ENCODE peak calls at places on chromosome 21, in five cellular contexts. X is fibroblast of lung, G is epithelial cell of esophagus, Q is fibroblast of pulmonary artery, U is ovary. T is an unnamed sample.
A peak's percentile ranks its signal among the peaks of the same experiment; 100 is the strongest.

GRCh38 chr21:15159382-15160020 is 94.7 kb upstream of the NRIP1 start:
- DNase-seq in G (peak; percentile 27), U (no peak), Q (peak; percentile 28), X (peak; percentile 48), T (peak; percentile 12)

GRCh38 chr21:25916226-25916625 is 181.5 kb downstream of the GABPA start:
- DNase-seq in U (no peak), G (peak; percentile 72), Q (no peak), X (peak; percentile 66), T (no peak)

GRCh38 chr21:34592120-34592561 is 22.8 kb downstream of the RCAN1 start:
- DNase-seq in X (peak; percentile 50), U (no peak), Q (peak; percentile 21), G (no peak), T (no peak)

GRCh38 chr21:15300131-15300530 is 235.3 kb upstream of the NRIP1 start:
- DNase-seq in G (peak; percentile 53), X (no peak), U (no peak), Q (no peak), T (no peak)

GRCh38 chr21:46080171-46081021 is 17.5 kb upstream of the COL6A2 start:
- DNase-seq in U (peak; percentile 61), Q (no peak), G (no peak), X (no peak), T (no peak)

GRCh38 chr21:45525910-45526306 is 16.3 kb downstream of the SLC19A1 start:
- DNase-seq in U (peak; percentile 30), Q (no peak), X (no peak), G (no peak), T (no peak)

GRCh38 chr21:45457832-45458172 is 52.8 kb downstream of the COL18A1 start:
- DNase-seq in G (no peak), Q (no peak), U (peak; percentile 34), X (no peak), T (no peak)

GRCh38 chr21:21860888-21861287 is 862.7 kb downstream of the NCAM2 start:
- DNase-seq in G (no peak), Q (peak; percentile 41), X (peak; percentile 40), U (no peak), T (peak; percentile 53)

GRCh38 chr21:45455321-45456013 is 50.5 kb downstream of the COL18A1 start:
- DNase-seq in X (peak; percentile 55), G (peak; percentile 48), U (peak; percentile 68), Q (peak; percentile 51), T (peak; percentile 52)

GRCh38 chr21:18716578-18717138 is 313.1 kb upstream of the TMPRSS15 start:
- DNase-seq in X (no peak), G (no peak), Q (no peak), U (no peak), T (peak; percentile 7)

GRCh38 chr21:30209571-30209970 is 6.3 kb downstream of the CLDN8 start:
- DNase-seq in U (no peak), G (peak; percentile 39), X (no peak), Q (peak; percentile 23), T (no peak)
- TF ChIP-seq CTCF in U (no peak), G (peak; percentile 43), X (no peak), Q (peak; percentile 20), T (no peak)

GRCh38 chr21:42653492-42654061 is at the start of gene PDE9A:
- DNase-seq in G (no peak), U (peak; percentile 62), X (no peak), Q (no peak), T (no peak)
- H3K4me3 ChIP-seq in G (peak within 1 kb of the TSS; percentile 39), U (peak within 1 kb of the TSS; percentile 45), X (peak within 1 kb of the TSS; percentile 26), Q (no peak within 1 kb of the TSS), T (no peak within 1 kb of the TSS)

DNA sequence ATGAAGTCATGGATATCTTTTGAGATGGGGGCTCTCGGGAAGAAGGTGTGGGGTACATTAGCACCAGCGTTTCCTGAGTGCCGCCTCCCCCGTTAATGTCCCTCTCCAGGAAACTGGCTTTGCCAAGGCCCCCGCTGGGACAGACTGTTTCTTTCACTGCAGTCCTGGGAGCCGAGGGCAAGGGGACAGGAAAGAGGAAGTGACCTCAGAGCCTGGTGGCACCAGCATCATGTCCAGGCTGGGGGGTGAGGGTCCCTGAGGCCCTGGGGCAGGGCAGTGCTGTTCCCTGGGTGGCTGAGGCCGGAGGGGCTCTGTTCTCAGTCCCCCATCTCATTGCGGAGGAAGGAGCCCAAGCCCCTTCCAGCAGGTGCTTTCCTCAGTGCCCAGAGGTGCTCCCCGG is 5.8 kb downstream of the PFKL start:
- DNase-seq in G (no peak), U (no peak), Q (no peak), X (no peak), T (no peak)
- TF ChIP-seq CTCF in G (no peak), U (no peak), Q (no peak), X (no peak), T (no peak)

GRCh38 chr21:39159342-39160063 is 23.7 kb downstream of the PSMG1 start:
- DNase-seq in G (no peak), U (no peak), Q (no peak), X (no peak), T (no peak)
- H3K4me3 ChIP-seq in G (no peak overlapping the region), U (no peak overlapping the region), Q (no peak overlapping the region), X (no peak overlapping the region), T (no peak overlapping the region)

GRCh38 chr21:16608209-16608830 is 878.5 kb downstream of the USP25 start:
- DNase-seq in G (peak; percentile 49), Q (peak; percentile 17), U (no peak), X (no peak), T (no peak)
- TF ChIP-seq CTCF in G (peak; percentile 71), Q (peak; percentile 29), U (no peak), X (peak; percentile 10), T (no peak)

GRCh38 chr21:16536661-16537359 is 807.0 kb downstream of the USP25 start:
- DNase-seq in X (peak; percentile 67), U (no peak), Q (peak; percentile 68), G (peak; percentile 44), T (peak; percentile 68)
- H3K4me3 ChIP-seq in X (peak overlapping the region; percentile 54), U (peak overlapping the region; percentile 51), Q (peak overlapping the region; percentile 66), G (peak overlapping the region; percentile 62), T (peak overlapping the region; percentile 53)

DNA sequence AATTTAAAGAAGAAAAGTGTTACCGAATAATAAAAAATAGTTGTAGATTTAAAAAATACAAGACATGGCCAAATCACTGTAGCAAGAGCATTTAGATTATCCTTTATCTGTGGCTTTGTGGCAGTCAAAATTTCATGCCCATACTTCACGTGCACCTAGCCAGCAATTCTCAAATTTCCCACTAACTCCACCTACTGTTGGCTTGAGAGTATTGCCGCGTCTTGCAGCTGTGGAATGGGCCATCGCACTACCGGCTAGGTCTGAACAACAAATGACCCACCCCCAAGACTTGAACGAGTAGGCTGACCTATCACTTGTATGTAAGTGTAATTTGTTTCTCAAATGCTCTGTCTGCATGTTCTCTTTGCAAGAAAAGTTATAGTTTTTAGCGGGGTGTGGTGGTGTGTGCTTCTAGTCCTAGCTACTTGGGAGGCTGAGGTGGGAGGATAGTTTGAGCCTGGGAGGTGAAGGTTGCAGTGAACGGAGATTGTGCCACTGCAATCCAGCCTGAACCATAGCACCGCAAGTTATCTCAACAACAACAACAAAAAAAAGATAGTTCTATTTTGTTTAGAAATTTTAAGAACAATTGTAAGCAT is 4.1 kb downstream of the KRTAP13-4 start:
- DNase-seq in U (no peak), G (peak; percentile 62), X (peak; percentile 0), Q (peak; percentile 42), T (peak; percentile 1)
- TF ChIP-seq CTCF in U (no peak), G (peak; percentile 85), X (peak; percentile 36), Q (peak; percentile 65), T (peak; percentile 51)

DNA sequence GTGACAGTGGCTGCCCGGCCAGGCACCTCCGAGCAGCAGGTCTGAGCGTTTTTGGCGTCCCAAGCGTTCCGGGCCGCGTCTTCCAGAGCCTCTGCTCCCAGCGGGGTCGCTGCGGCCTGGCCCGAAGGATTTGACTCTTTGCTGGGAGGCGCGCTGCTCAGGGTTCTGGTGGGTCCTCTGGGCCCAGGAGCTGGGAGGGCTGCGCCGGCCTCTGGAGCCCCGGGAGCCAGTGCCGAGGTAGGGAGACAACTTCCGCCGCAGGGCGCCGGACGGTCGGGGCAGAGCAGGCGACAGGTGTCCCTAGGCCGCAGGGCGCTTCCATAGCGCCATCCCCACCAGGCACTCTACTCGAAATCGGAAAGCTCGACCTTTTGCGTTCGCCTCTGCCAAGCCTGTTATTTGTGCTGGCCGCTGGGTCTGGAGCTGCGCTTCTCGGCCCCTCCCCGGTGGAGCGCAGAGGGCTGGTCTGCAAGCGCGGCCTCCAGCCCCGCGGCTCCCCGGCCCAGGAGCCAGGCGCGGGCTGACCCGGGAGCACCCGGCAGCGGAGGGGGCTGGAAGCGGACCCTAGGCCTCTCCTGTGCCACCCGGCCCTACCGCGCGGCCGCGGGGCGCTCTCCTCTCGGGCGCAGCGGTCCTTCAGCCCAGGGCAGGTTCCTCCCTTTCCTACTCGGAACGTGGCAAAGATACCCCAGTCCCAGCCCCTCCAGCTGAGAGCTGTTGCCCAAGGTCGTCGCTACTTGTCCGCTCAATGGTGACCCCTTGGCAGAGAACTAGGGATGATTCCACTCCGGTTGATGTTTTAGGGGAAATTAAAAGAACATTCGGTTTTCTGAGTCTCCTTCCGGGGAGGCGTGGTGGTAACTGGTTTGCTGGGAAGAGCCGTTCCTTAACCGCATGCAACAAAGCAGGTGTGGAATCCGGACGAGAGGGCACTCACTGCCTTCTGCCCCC is 2.3 kb downstream of the SIM2 start:
- DNase-seq in Q (no peak), G (no peak), X (no peak), U (no peak), T (no peak)
- H3K4me3 ChIP-seq in Q (no peak overlapping the region), G (no peak overlapping the region), X (no peak overlapping the region), U (peak overlapping the region; percentile 9), T (no peak overlapping the region)

T was measured in astrocyte of the spinal cord.